ENCODE peak calls at places on chromosome 19, in six cellular contexts. One of them, this sample, is unnamed.

GRCh38 chr19:49847731-49848696 is 2.9 kb upstream of the PTOV1 start:
- DNase-seq in activated CD4-positive, alpha-beta T cell treated with anti-CD3 and anti-CD28 coated beads, Interleukin-2, amount 50 U/mL, for 24 hours: no peak
- DNase-seq in HT-29: peak; percentile 85
- DNase-seq in GM19239: no peak
- DNase-seq in stimulated activated CD8-positive, alpha-beta memory T cell treated with anti-CD3 and anti-CD28 coated beads, Interleukin-15, amount 100 ng/mL, for 4 hours: no peak
- DNase-seq in RCC 7860: peak; percentile 72
- DNase-seq in this sample: no peak

GRCh38 chr19:51407631-51408131 is 9.8 kb downstream of the SIGLEC10 start:
- DNase-seq in stimulated activated CD8-positive, alpha-beta memory T cell treated with anti-CD3 and anti-CD28 coated beads, Interleukin-15, amount 100 ng/mL, for 4 hours: no peak
- DNase-seq in RCC 7860: no peak
- DNase-seq in GM19239: peak; percentile 28
- DNase-seq in activated CD4-positive, alpha-beta T cell treated with anti-CD3 and anti-CD28 coated beads, Interleukin-2, amount 50 U/mL, for 24 hours: no peak
- DNase-seq in HT-29: peak; percentile 89
- DNase-seq in this sample: no peak

GRCh38 chr19:37594982-37595382 is 306 bp downstream of the ZNF540 start:
- DNase-seq in stimulated activated CD8-positive, alpha-beta memory T cell treated with anti-CD3 and anti-CD28 coated beads, Interleukin-15, amount 100 ng/mL, for 4 hours: peak; percentile 34
- DNase-seq in GM19239: no peak
- DNase-seq in HT-29: no peak
- DNase-seq in RCC 7860: no peak
- DNase-seq in activated CD4-positive, alpha-beta T cell treated with anti-CD3 and anti-CD28 coated beads, Interleukin-2, amount 50 U/mL, for 24 hours: peak; percentile 28
- DNase-seq in this sample: no peak

GRCh38 chr19:4913996-4914735 is 4.9 kb downstream of the UHRF1 start:
- DNase-seq in stimulated activated CD8-positive, alpha-beta memory T cell treated with anti-CD3 and anti-CD28 coated beads, Interleukin-15, amount 100 ng/mL, for 4 hours: no peak
- DNase-seq in GM19239: no peak
- DNase-seq in RCC 7860: no peak
- DNase-seq in HT-29: no peak
- DNase-seq in activated CD4-positive, alpha-beta T cell treated with anti-CD3 and anti-CD28 coated beads, Interleukin-2, amount 50 U/mL, for 24 hours: no peak
- DNase-seq in this sample: no peak

GRCh38 chr19:35675589-35676140 is 9.3 kb downstream of the UPK1A start:
- DNase-seq in stimulated activated CD8-positive, alpha-beta memory T cell treated with anti-CD3 and anti-CD28 coated beads, Interleukin-15, amount 100 ng/mL, for 4 hours: no peak
- DNase-seq in GM19239: no peak
- DNase-seq in RCC 7860: no peak
- DNase-seq in HT-29: no peak
- DNase-seq in activated CD4-positive, alpha-beta T cell treated with anti-CD3 and anti-CD28 coated beads, Interleukin-2, amount 50 U/mL, for 24 hours: no peak
- DNase-seq in this sample: no peak

GRCh38 chr19:11269408-11269807 is 7.1 kb upstream of the DOCK6 start:
- DNase-seq in stimulated activated CD8-positive, alpha-beta memory T cell treated with anti-CD3 and anti-CD28 coated beads, Interleukin-15, amount 100 ng/mL, for 4 hours: no peak
- DNase-seq in activated CD4-positive, alpha-beta T cell treated with anti-CD3 and anti-CD28 coated beads, Interleukin-2, amount 50 U/mL, for 24 hours: no peak
- DNase-seq in RCC 7860: no peak
- DNase-seq in HT-29: no peak
- DNase-seq in GM19239: no peak
- DNase-seq in this sample: no peak

GRCh38 chr19:55352040-55352439 is 2.5 kb downstream of the COX6B2 start:
- DNase-seq in activated CD4-positive, alpha-beta T cell treated with anti-CD3 and anti-CD28 coated beads, Interleukin-2, amount 50 U/mL, for 24 hours: no peak
- DNase-seq in GM19239: no peak
- DNase-seq in stimulated activated CD8-positive, alpha-beta memory T cell treated with anti-CD3 and anti-CD28 coated beads, Interleukin-15, amount 100 ng/mL, for 4 hours: no peak
- DNase-seq in RCC 7860: no peak
- DNase-seq in HT-29: no peak
- DNase-seq in this sample: no peak

GRCh38 chr19:56310462-56310861 is 4.2 kb downstream of the ZSCAN5A start:
- DNase-seq in GM19239: no peak
- DNase-seq in RCC 7860: no peak
- DNase-seq in activated CD4-positive, alpha-beta T cell treated with anti-CD3 and anti-CD28 coated beads, Interleukin-2, amount 50 U/mL, for 24 hours: no peak
- DNase-seq in stimulated activated CD8-positive, alpha-beta memory T cell treated with anti-CD3 and anti-CD28 coated beads, Interleukin-15, amount 100 ng/mL, for 4 hours: no peak
- DNase-seq in HT-29: no peak
- DNase-seq in this sample: no peak

GRCh38 chr19:14473073-14473790 is 1.9 kb downstream of the PTGER1 start:
- DNase-seq in stimulated activated CD8-positive, alpha-beta memory T cell treated with anti-CD3 and anti-CD28 coated beads, Interleukin-15, amount 100 ng/mL, for 4 hours: no peak
- DNase-seq in activated CD4-positive, alpha-beta T cell treated with anti-CD3 and anti-CD28 coated beads, Interleukin-2, amount 50 U/mL, for 24 hours: no peak
- DNase-seq in HT-29: no peak
- DNase-seq in GM19239: no peak
- DNase-seq in RCC 7860: no peak
- DNase-seq in this sample: no peak

GRCh38 chr19:23867895-23868294 is 46.8 kb upstream of the ZNF726 start:
- DNase-seq in HT-29: no peak
- DNase-seq in RCC 7860: no peak
- DNase-seq in stimulated activated CD8-positive, alpha-beta memory T cell treated with anti-CD3 and anti-CD28 coated beads, Interleukin-15, amount 100 ng/mL, for 4 hours: no peak
- DNase-seq in activated CD4-positive, alpha-beta T cell treated with anti-CD3 and anti-CD28 coated beads, Interleukin-2, amount 50 U/mL, for 24 hours: no peak
- DNase-seq in GM19239: no peak
- DNase-seq in this sample: no peak

GRCh38 chr19:32566246-32566830 is 14.7 kb upstream of the PDCD5 start:
- DNase-seq in RCC 7860: no peak
- DNase-seq in HT-29: no peak
- DNase-seq in activated CD4-positive, alpha-beta T cell treated with anti-CD3 and anti-CD28 coated beads, Interleukin-2, amount 50 U/mL, for 24 hours: no peak
- DNase-seq in GM19239: no peak
- DNase-seq in stimulated activated CD8-positive, alpha-beta memory T cell treated with anti-CD3 and anti-CD28 coated beads, Interleukin-15, amount 100 ng/mL, for 4 hours: no peak
- DNase-seq in this sample: no peak

GRCh38 chr19:5436101-5436947 is 18.9 kb upstream of the ZNRF4 start:
- DNase-seq in RCC 7860: peak; percentile 25
- DNase-seq in activated CD4-positive, alpha-beta T cell treated with anti-CD3 and anti-CD28 coated beads, Interleukin-2, amount 50 U/mL, for 24 hours: no peak
- DNase-seq in GM19239: no peak
- DNase-seq in stimulated activated CD8-positive, alpha-beta memory T cell treated with anti-CD3 and anti-CD28 coated beads, Interleukin-15, amount 100 ng/mL, for 4 hours: no peak
- DNase-seq in HT-29: no peak
- DNase-seq in this sample: no peak

GRCh38 chr19:2977686-2978466 is 512 bp downstream of the TLE6 start:
- DNase-seq in activated CD4-positive, alpha-beta T cell treated with anti-CD3 and anti-CD28 coated beads, Interleukin-2, amount 50 U/mL, for 24 hours: no peak
- DNase-seq in RCC 7860: no peak
- DNase-seq in GM19239: no peak
- DNase-seq in HT-29: no peak
- DNase-seq in stimulated activated CD8-positive, alpha-beta memory T cell treated with anti-CD3 and anti-CD28 coated beads, Interleukin-15, amount 100 ng/mL, for 4 hours: no peak
- DNase-seq in this sample: no peak

GRCh38 chr19:45405435-45406164 is 731 bp upstream of the PPP1R13L start:
- DNase-seq in GM19239: peak; percentile 83
- DNase-seq in HT-29: peak; percentile 99
- DNase-seq in RCC 7860: peak; percentile 79
- DNase-seq in stimulated activated CD8-positive, alpha-beta memory T cell treated with anti-CD3 and anti-CD28 coated beads, Interleukin-15, amount 100 ng/mL, for 4 hours: peak; percentile 66
- DNase-seq in activated CD4-positive, alpha-beta T cell treated with anti-CD3 and anti-CD28 coated beads, Interleukin-2, amount 50 U/mL, for 24 hours: peak; percentile 79
- DNase-seq in this sample: peak; percentile 78

GRCh38 chr19:575527-576506 is 3.4 kb downstream of the BSG start:
- DNase-seq in activated CD4-positive, alpha-beta T cell treated with anti-CD3 and anti-CD28 coated beads, Interleukin-2, amount 50 U/mL, for 24 hours: no peak
- DNase-seq in GM19239: no peak
- DNase-seq in RCC 7860: peak; percentile 76
- DNase-seq in HT-29: no peak
- DNase-seq in stimulated activated CD8-positive, alpha-beta memory T cell treated with anti-CD3 and anti-CD28 coated beads, Interleukin-15, amount 100 ng/mL, for 4 hours: no peak
- DNase-seq in this sample: no peak

GRCh38 chr19:16814526-16815100 is 14.6 kb upstream of the SIN3B start:
- DNase-seq in GM19239: no peak
- DNase-seq in RCC 7860: no peak
- DNase-seq in HT-29: no peak
- DNase-seq in activated CD4-positive, alpha-beta T cell treated with anti-CD3 and anti-CD28 coated beads, Interleukin-2, amount 50 U/mL, for 24 hours: no peak
- DNase-seq in stimulated activated CD8-positive, alpha-beta memory T cell treated with anti-CD3 and anti-CD28 coated beads, Interleukin-15, amount 100 ng/mL, for 4 hours: no peak
- DNase-seq in this sample: no peak

GRCh38 chr19:1057185-1057857 is 9.6 kb upstream of the ARHGAP45 start:
- DNase-seq in RCC 7860: peak; percentile 42
- DNase-seq in HT-29: peak; percentile 32
- DNase-seq in activated CD4-positive, alpha-beta T cell treated with anti-CD3 and anti-CD28 coated beads, Interleukin-2, amount 50 U/mL, for 24 hours: no peak
- DNase-seq in stimulated activated CD8-positive, alpha-beta memory T cell treated with anti-CD3 and anti-CD28 coated beads, Interleukin-15, amount 100 ng/mL, for 4 hours: no peak
- DNase-seq in GM19239: no peak
- DNase-seq in this sample: no peak

GRCh38 chr19:58181902-58182576 is 822 bp upstream of the ZNF274 start:
- DNase-seq in HT-29: peak; percentile 82
- DNase-seq in GM19239: no peak
- DNase-seq in RCC 7860: peak; percentile 17
- DNase-seq in activated CD4-positive, alpha-beta T cell treated with anti-CD3 and anti-CD28 coated beads, Interleukin-2, amount 50 U/mL, for 24 hours: peak; percentile 30
- DNase-seq in stimulated activated CD8-positive, alpha-beta memory T cell treated with anti-CD3 and anti-CD28 coated beads, Interleukin-15, amount 100 ng/mL, for 4 hours: peak; percentile 15
- DNase-seq in this sample: no peak

GRCh38 chr19:4589579-4590410 is 30.3 kb upstream of the SEMA6B start:
- DNase-seq in stimulated activated CD8-positive, alpha-beta memory T cell treated with anti-CD3 and anti-CD28 coated beads, Interleukin-15, amount 100 ng/mL, for 4 hours: no peak
- DNase-seq in HT-29: no peak
- DNase-seq in RCC 7860: no peak
- DNase-seq in activated CD4-positive, alpha-beta T cell treated with anti-CD3 and anti-CD28 coated beads, Interleukin-2, amount 50 U/mL, for 24 hours: no peak
- DNase-seq in GM19239: no peak
- DNase-seq in this sample: no peak

GRCh38 chr19:34835952-34836351 is 62.9 kb upstream of the ZNF599 start:
- DNase-seq in activated CD4-positive, alpha-beta T cell treated with anti-CD3 and anti-CD28 coated beads, Interleukin-2, amount 50 U/mL, for 24 hours: no peak
- DNase-seq in RCC 7860: no peak
- DNase-seq in HT-29: no peak
- DNase-seq in stimulated activated CD8-positive, alpha-beta memory T cell treated with anti-CD3 and anti-CD28 coated beads, Interleukin-15, amount 100 ng/mL, for 4 hours: no peak
- DNase-seq in GM19239: no peak
- DNase-seq in this sample: no peak

GRCh38 chr19:29680447-29680846 is 15.2 kb downstream of the PLEKHF1 start:
- DNase-seq in GM19239: peak; percentile 84
- DNase-seq in RCC 7860: no peak
- DNase-seq in stimulated activated CD8-positive, alpha-beta memory T cell treated with anti-CD3 and anti-CD28 coated beads, Interleukin-15, amount 100 ng/mL, for 4 hours: peak; percentile 63
- DNase-seq in HT-29: no peak
- DNase-seq in activated CD4-positive, alpha-beta T cell treated with anti-CD3 and anti-CD28 coated beads, Interleukin-2, amount 50 U/mL, for 24 hours: peak; percentile 78
- DNase-seq in this sample: peak; percentile 52

This sample was measured in GM18507.